ENCODE peak calls at places on chromosomes 16 and 17, in seven cellular contexts. Z is T-helper 17 cell; L is ACHN; K is CD4-positive, CD25-positive, alpha-beta regulatory T cell; W is Ammon's horn; C is HFFc6; Y is HFF-Myc. B is an unnamed sample.

GRCh38 chr17:75090871-75091854 is 3.4 kb downstream of the SLC16A5 start:
- DNase-seq in Y (no peak), L (no peak), W (no peak), C (no peak), K (no peak), Z (no peak), B (no peak)

GRCh38 chr17:46917516-46917915 is 5.4 kb upstream of the GOSR2 start:
- DNase-seq in K (no peak), L (no peak), W (no peak), Z (no peak), Y (no peak), C (no peak), B (no peak)

GRCh38 chr16:81723098-81723723 is 55.9 kb upstream of the PLCG2 start:
- DNase-seq in C (peak; percentile 79), K (peak; percentile 76), L (peak; percentile 89), Z (no peak), Y (no peak), W (peak; percentile 91), B (no peak)

GRCh38 chr16:81480856-81481821 is 36.5 kb downstream of the CMIP start:
- DNase-seq in Y (no peak), K (no peak), C (peak; percentile 41), W (peak; percentile 77), L (no peak), Z (no peak), B (no peak)

GRCh38 chr16:77531741-77532140 is 96.9 kb upstream of the ADAMTS18 start:
- DNase-seq in K (no peak), L (peak; percentile 77), Y (peak; percentile 66), W (no peak), Z (no peak), C (no peak), B (no peak)

GRCh38 chr16:49592507-49593422 is 219.2 kb downstream of the C16orf78 start:
- DNase-seq in Z (no peak), C (no peak), W (peak; percentile 40), Y (no peak), L (peak; percentile 28), K (peak; percentile 28), B (peak; percentile 19)

GRCh38 chr17:29257756-29258155 is 11.1 kb downstream of the CRYBA1 start:
- DNase-seq in Y (no peak), L (no peak), W (no peak), K (no peak), C (peak; percentile 11), Z (no peak), B (no peak)

GRCh38 chr17:40846515-40847155 is 20.4 kb downstream of the KRT12 start:
- DNase-seq in W (no peak), L (no peak), Y (no peak), K (no peak), Z (no peak), C (no peak), B (no peak)